ENCODE peak calls at places on chromosomes 11 and 22, in ten cellular contexts. K is heart left ventricle; F is Calu3; H is MG63; P is effector memory CD8-positive, alpha-beta T cell; L is amygdala; J is neuronal stem cell; U is T-helper 1 cell; O is cardiac fibroblast; W is chondrocyte. I is an unnamed sample.

GRCh38 chr22:37274380-37274862 is 7.9 kb upstream of the CYTH4 start:
- DNase-seq in K (peak), F (no peak), H (no peak), P (no peak), L (no peak), J (no peak), U (no peak), O (no peak), W (no peak), I (no peak)

GRCh38 chr11:130217133-130217631 is 57.6 kb downstream of the ST14 start:
- DNase-seq in K (no peak), F (no peak), H (no peak), P (no peak), L (no peak), J (no peak), U (no peak), O (no peak), W (no peak), I (no peak)

GRCh38 chr22:45608763-45609180 is 62.9 kb upstream of the ATXN10 start:
- DNase-seq in K (no peak), F (no peak), H (peak), P (no peak), L (no peak), J (no peak), U (no peak), O (peak), W (no peak), I (no peak)

GRCh38 chr11:69887841-69888670 is 68.8 kb upstream of the FGF3 start:
- DNase-seq in K (no peak), F (no peak), H (no peak), P (no peak), L (no peak), J (no peak), U (no peak), O (no peak), W (peak), I (no peak)

GRCh38 chr11:21567628-21568290 is 625.1 kb upstream of the ANO5 start:
- DNase-seq in K (no peak), F (no peak), H (no peak), P (no peak), L (no peak), J (no peak), U (no peak), O (no peak), W (no peak), I (no peak)

GRCh38 chr11:45110562-45110961 is 35.9 kb upstream of the PRDM11 start:
- DNase-seq in K (peak), F (peak), H (no peak), P (peak), L (no peak), J (peak), U (no peak), O (peak), W (no peak), I (peak)

GRCh38 chr11:2426826-2427521 is 17.3 kb downstream of the TRPM5 start:
- DNase-seq in K (no peak), F (no peak), H (no peak), P (no peak), L (no peak), J (no peak), U (no peak), O (no peak), W (no peak), I (peak)

GRCh38 chr22:22241554-22241898 is 3.1 kb upstream of the VPREB1 start:
- DNase-seq in K (no peak), F (no peak), H (no peak), P (no peak), L (no peak), J (no peak), U (no peak), O (no peak), W (no peak), I (no peak)

GRCh38 chr11:130858215-130858614 is 58.1 kb downstream of the SNX19 start:
- DNase-seq in K (no peak), F (no peak), H (no peak), P (no peak), L (no peak), J (no peak), U (no peak), O (peak), W (no peak), I (no peak)

GRCh38 chr11:30936476-30936875 is 350.3 kb upstream of the MPPED2 start:
- DNase-seq in K (no peak), F (no peak), H (no peak), P (no peak), L (no peak), J (no peak), U (no peak), O (peak), W (no peak), I (no peak)

GRCh38 chr11:10518891-10519290 is 22.1 kb downstream of the RNF141 start:
- DNase-seq in K (no peak), F (no peak), H (no peak), P (no peak), L (no peak), J (no peak), U (no peak), O (no peak), W (no peak), I (no peak)